ENCODE peak calls at places on chromosome 14, in seven cellular contexts. P is prostate gland, I is right atrium auricular region, N is sigmoid colon, F is mesendoderm, Q is NT2/D1, M is astrocyte. D is an unnamed sample.

GRCh38 chr14:104293851-104294627 is 155.7 kb downstream of the KIF26A start:
- DNase-seq in P (no peak), I (no peak), Q (no peak), M (no peak), F (peak; percentile 49), N (peak; percentile 45), D (peak; percentile 4)

GRCh38 chr14:77579065-77579464 is 37.4 kb downstream of the SPTLC2 start:
- DNase-seq in F (no peak), M (no peak), N (no peak), P (no peak), I (no peak), Q (no peak), D (no peak)

GRCh38 chr14:33846100-33846824 is 104.6 kb downstream of the EGLN3 start:
- DNase-seq in P (no peak), M (no peak), F (no peak), N (no peak), I (no peak), Q (no peak), D (no peak)

GRCh38 chr14:32254952-32255679 is 52.0 kb upstream of the RNU6-8 start:
- DNase-seq in Q (peak; percentile 33), N (peak; percentile 85), P (peak; percentile 76), F (peak; percentile 79), M (peak; percentile 43), I (peak; percentile 80), D (peak; percentile 56)

GRCh38 chr14:33986804-33987203 is 35.9 kb upstream of the EGLN3 start:
- DNase-seq in M (peak; percentile 97), N (no peak), Q (no peak), I (no peak), F (peak; percentile 96), P (no peak), D (no peak)

GRCh38 chr14:104115691-104116543 is 22.5 kb upstream of the KIF26A start:
- DNase-seq in P (peak; percentile 36), Q (no peak), M (no peak), N (no peak), F (no peak), I (no peak), D (peak; percentile 10)

GRCh38 chr14:68291820-68292219 is 472.2 kb downstream of the RAD51B start:
- DNase-seq in Q (peak; percentile 42), N (no peak), F (peak; percentile 99), I (no peak), P (no peak), M (no peak), D (no peak)

GRCh38 chr14:76778546-76779215 is 17.4 kb downstream of the VASH1 start:
- DNase-seq in Q (no peak), M (no peak), F (no peak), P (no peak), N (peak; percentile 50), I (peak; percentile 57), D (no peak)

GRCh38 chr14:24874514-24875202 is 175.3 kb downstream of the STXBP6 start:
- DNase-seq in Q (no peak), N (no peak), I (no peak), M (no peak), P (no peak), F (no peak), D (no peak)

GRCh38 chr14:38042356-38042755 is 165.3 kb upstream of the SSTR1 start:
- DNase-seq in I (no peak), M (peak; percentile 47), Q (no peak), F (peak; percentile 87), P (no peak), N (no peak), D (no peak)

GRCh38 chr14:100498068-100498467 is 89.1 kb downstream of the BEGAIN start:
- DNase-seq in I (no peak), P (no peak), M (no peak), F (no peak), N (no peak), Q (no peak), D (no peak)

GRCh38 chr14:91660790-91661189 is 71.1 kb downstream of the CATSPERB start:
- DNase-seq in M (no peak), I (no peak), N (no peak), P (no peak), Q (no peak), F (no peak), D (no peak)

GRCh38 chr14:93027810-93028723 is 87.7 kb downstream of the ITPK1 start:
- DNase-seq in F (no peak), I (no peak), N (no peak), M (no peak), Q (no peak), P (no peak), D (no peak)

GRCh38 chr14:69880851-69881250 is 1.6 kb downstream of the SMOC1 start:
- DNase-seq in P (no peak), N (no peak), I (no peak), Q (no peak), M (no peak), F (no peak), D (no peak)

GRCh38 chr14:79443602-79444001 is 767.7 kb downstream of the DIO2 start:
- DNase-seq in P (no peak), N (no peak), M (peak; percentile 75), Q (no peak), I (no peak), F (no peak), D (no peak)

GRCh38 chr14:101025131-101025530 is 121.6 kb upstream of the RTL1 start:
- DNase-seq in P (no peak), N (peak; percentile 42), I (no peak), M (no peak), F (no peak), Q (no peak), D (no peak)

GRCh38 chr14:69554500-69554899 is 20.2 kb downstream of the CCDC177 start:
- DNase-seq in N (no peak), M (no peak), F (no peak), I (no peak), Q (no peak), P (no peak), D (no peak)

GRCh38 chr14:75646762-75647161 is 13.9 kb downstream of the ERG28 start:
- DNase-seq in M (no peak), I (no peak), P (no peak), Q (no peak), N (no peak), F (no peak), D (no peak)

GRCh38 chr14:73903028-73903427 is 16.4 kb downstream of the ZNF410 start:
- DNase-seq in P (no peak), I (no peak), F (no peak), M (no peak), N (no peak), Q (no peak), D (no peak)

GRCh38 chr14:98607341-98607910 is 664.6 kb downstream of the BCL11B start:
- DNase-seq in Q (no peak), F (no peak), M (no peak), N (no peak), P (no peak), I (no peak), D (no peak)
- H3K27me3 ChIP-seq in Q (no peaks in the 10 kb centered on the region), F (no peaks in the 10 kb centered on the region), M (no peaks in the 10 kb centered on the region), N (no peaks in the 10 kb centered on the region), P (no peaks in the 10 kb centered on the region), I (no peaks in the 10 kb centered on the region), D (peaks cover 28% of the 10 kb centered on the region)

DNA sequence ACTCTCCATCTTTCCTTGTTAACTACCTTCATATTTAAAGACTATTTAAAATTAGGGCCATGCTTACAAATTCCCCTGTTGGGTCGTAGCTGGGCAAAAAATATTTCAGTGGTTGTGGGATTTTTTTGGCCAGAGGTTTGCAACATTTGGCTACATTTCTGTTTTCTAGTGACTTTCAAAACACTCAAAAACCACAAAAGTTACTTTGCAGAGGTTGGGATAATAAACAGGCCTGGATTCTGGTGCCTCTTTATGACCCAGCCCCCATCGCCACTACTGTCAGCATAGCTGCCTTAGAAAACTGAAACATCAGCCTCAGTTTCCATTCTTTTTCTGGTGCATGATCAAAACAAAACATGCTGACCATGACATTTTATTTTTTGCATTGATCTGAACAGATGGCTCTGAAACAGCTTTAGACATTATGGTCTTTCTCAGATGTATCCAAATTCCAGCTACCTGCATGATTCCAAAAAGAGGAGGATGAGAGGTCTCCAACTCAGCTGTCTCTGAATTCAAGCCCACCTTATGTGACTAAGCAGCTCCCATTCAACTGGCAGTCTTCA is 5.2 kb downstream of the DPF3 start:
- DNase-seq in F (no peak), N (no peak), Q (no peak), M (peak; percentile 36), P (no peak), I (no peak), D (no peak)
- H3K4me1 ChIP-seq in F (peaks cover 5% of the 10 kb centered on the region), N (peaks cover 14% of the 10 kb centered on the region), Q (peaks cover 7% of the 10 kb centered on the region), M (peaks cover 24% of the 10 kb centered on the region), P (peaks cover 4% of the 10 kb centered on the region), I (no peaks in the 10 kb centered on the region), D (peaks cover 68% of the 10 kb centered on the region)

GRCh38 chr14:94780536-94781404 is 10.9 kb upstream of the GSC start:
- DNase-seq in P (no peak), I (no peak), M (no peak), N (no peak), F (peak; percentile 95), Q (peak; percentile 60), D (no peak)

GRCh38 chr14:94773682-94774211 is 3.8 kb upstream of the GSC start:
- DNase-seq in I (no peak), Q (no peak), F (peak; percentile 81), N (no peak), M (no peak), P (no peak), D (no peak)

GRCh38 chr14:94775875-94776217 is 5.9 kb upstream of the GSC start:
- DNase-seq in N (no peak), I (no peak), Q (no peak), F (no peak), P (no peak), M (peak; percentile 5), D (no peak)

GRCh38 chr14:94775082-94775874 is 5.4 kb upstream of the GSC start:
- DNase-seq in I (no peak), Q (no peak), F (peak; percentile 97), P (no peak), N (no peak), M (no peak), D (no peak)

DNA sequence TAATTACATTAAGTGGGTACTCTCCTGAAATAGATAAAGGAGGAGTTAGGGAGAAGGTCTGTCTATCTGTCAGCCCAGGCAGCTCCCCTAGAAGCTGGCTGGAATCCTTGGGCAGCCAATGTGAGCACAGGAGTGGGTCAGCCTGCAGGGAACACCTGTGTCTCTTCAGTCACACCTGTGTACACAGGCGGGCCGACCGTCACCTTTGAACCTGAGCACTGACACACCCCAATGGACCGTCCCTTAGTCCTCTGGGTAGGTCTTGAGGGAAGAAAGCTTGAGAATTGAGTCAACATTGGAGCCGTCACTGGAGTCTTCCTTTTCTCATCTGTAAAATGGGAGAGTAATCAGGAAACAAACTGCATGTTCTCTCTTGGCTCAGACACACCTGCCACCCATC is 9.8 kb upstream of the GSC start:
- DNase-seq in N (no peak), M (no peak), F (no peak), Q (no peak), I (no peak), P (no peak), D (no peak)
- H3K27me3 ChIP-seq in N (peaks cover 62% of the 10 kb centered on the region), M (peaks cover 19% of the 10 kb centered on the region), F (no peaks in the 10 kb centered on the region), Q (peaks cover 52% of the 10 kb centered on the region), I (peaks cover 13% of the 10 kb centered on the region), P (peaks cover 15% of the 10 kb centered on the region), D (peaks cover 94% of the 10 kb centered on the region)

DNA sequence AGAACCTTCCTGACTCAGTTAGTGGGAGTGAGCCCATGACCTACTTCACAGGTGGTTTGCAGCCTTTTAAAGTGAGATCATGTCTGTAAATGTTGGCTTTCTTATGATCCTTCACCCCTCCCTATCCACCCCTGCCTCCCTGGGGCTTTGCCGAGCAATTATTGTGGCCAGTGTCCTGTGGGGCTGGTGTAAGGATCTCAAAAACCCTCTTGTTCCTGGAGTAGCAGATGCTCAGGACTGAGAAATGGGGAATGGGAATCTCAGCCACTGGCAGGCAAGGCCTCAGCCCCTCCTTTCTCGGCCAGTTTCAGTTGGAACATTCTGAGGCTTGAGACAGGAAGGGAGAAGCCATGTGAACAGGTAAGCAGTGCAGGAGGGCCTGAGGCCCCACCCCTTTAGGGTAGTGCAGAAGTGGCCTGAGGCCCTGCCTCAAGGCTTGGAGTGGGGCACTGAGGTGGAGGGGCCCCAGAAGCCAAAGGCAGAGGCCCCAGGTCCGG is 53.8 kb downstream of the PLEKHG3 start:
- DNase-seq in N (no peak), P (no peak), F (peak; percentile 88), M (peak; percentile 86), Q (no peak), I (no peak), D (no peak)
- H3K4me1 ChIP-seq in N (peaks cover 62% of the 10 kb centered on the region), P (peaks cover 12% of the 10 kb centered on the region), F (peaks cover 26% of the 10 kb centered on the region), M (peaks cover 55% of the 10 kb centered on the region), Q (peaks cover 15% of the 10 kb centered on the region), I (no peaks in the 10 kb centered on the region), D (peaks cover 66% of the 10 kb centered on the region)